ENCODE peak calls at places on chromosomes 11 and 22, in seven cellular contexts. M is NCI-H1105; I is HEK293T; Y is mesenchymal stem cell; E is activated naive CD8-positive, alpha-beta T cell treated with anti-CD3 and anti-CD28 coated beads, Interleukin-2, amount 50 U/mL, for 24 hours; U is T-helper 1 cell; R is brain microvascular endothelial cell. N is an unnamed sample.

GRCh38 chr11:67351275-67352005 is 1.9 kb downstream of the POLD4 start:
- DNase-seq in E (peak; percentile 70), Y (peak; percentile 80), U (peak; percentile 59), R (no peak), I (peak; percentile 84), M (peak; percentile 56), N (peak; percentile 70)

GRCh38 chr11:109870313-109870712 is 222.9 kb upstream of the ZC3H12C start:
- DNase-seq in U (no peak), M (no peak), Y (no peak), I (no peak), R (no peak), E (no peak), N (no peak)

GRCh38 chr11:121446752-121447156 is 5.4 kb upstream of the SORL1 start:
- DNase-seq in U (no peak), E (no peak), Y (peak; percentile 10), M (no peak), R (no peak), I (no peak), N (peak; percentile 34)

GRCh38 chr11:68924073-68924925 is 20.6 kb downstream of the IGHMBP2 start:
- DNase-seq in Y (no peak), M (no peak), E (no peak), U (no peak), R (no peak), I (no peak), N (no peak)

GRCh38 chr22:40239345-40239683 is 61.6 kb downstream of the TNRC6B start:
- DNase-seq in M (no peak), Y (no peak), E (no peak), U (no peak), R (no peak), I (no peak), N (no peak)

GRCh38 chr11:35151896-35152295 is 12.9 kb downstream of the CD44 start:
- DNase-seq in M (no peak), R (no peak), Y (no peak), E (no peak), I (no peak), U (no peak), N (no peak)

GRCh38 chr22:41525450-41526225 is 18.6 kb downstream of the POLR3H start:
- DNase-seq in Y (no peak), M (no peak), U (no peak), R (no peak), E (no peak), I (no peak), N (no peak)

GRCh38 chr11:64285885-64286800 is 495 bp downstream of the GPR137 start:
- DNase-seq in R (no peak), M (peak; percentile 24), I (no peak), Y (no peak), E (no peak), U (no peak), N (no peak)

GRCh38 chr11:116312560-116313340 is 460.0 kb downstream of the BUD13 start:
- DNase-seq in R (no peak), E (no peak), Y (no peak), U (no peak), M (peak; percentile 98), I (no peak), N (peak; percentile 7)

GRCh38 chr11:33988586-33989370 is 62.8 kb upstream of the CAPRIN1 start:
- DNase-seq in M (no peak), Y (no peak), E (no peak), I (no peak), U (no peak), R (no peak), N (no peak)

GRCh38 chr22:30252411-30253204 is 6.0 kb upstream of the LIF start:
- DNase-seq in E (no peak), M (no peak), I (no peak), R (no peak), U (no peak), Y (no peak), N (no peak)

GRCh38 chr11:114209904-114210303 is 86.3 kb upstream of the NNMT start:
- DNase-seq in I (no peak), U (no peak), E (no peak), M (no peak), Y (no peak), R (no peak), N (no peak)

GRCh38 chr11:112656772-112657428 is 304.3 kb upstream of the NCAM1 start:
- DNase-seq in E (no peak), M (no peak), R (peak; percentile 73), Y (no peak), U (no peak), I (no peak), N (no peak)

GRCh38 chr22:31945478-31945815 is 1.1 kb downstream of the YWHAH start:
- DNase-seq in Y (no peak), M (no peak), R (no peak), U (no peak), E (no peak), I (no peak), N (no peak)

GRCh38 chr11:111417011-111417765 is 38.1 kb upstream of the POU2AF1 start:
- DNase-seq in E (peak; percentile 36), I (no peak), U (no peak), M (no peak), R (no peak), Y (peak; percentile 53), N (no peak)

GRCh38 chr11:107916671-107917241 is 11.5 kb upstream of the RAB39A start:
- DNase-seq in E (peak; percentile 37), R (no peak), M (no peak), U (peak; percentile 5), Y (no peak), I (peak; percentile 72), N (peak; percentile 64)

GRCh38 chr22:36865346-36865745 is 4.5 kb downstream of the NCF4 start:
- DNase-seq in R (no peak), M (no peak), Y (no peak), I (no peak), U (no peak), E (no peak), N (no peak)

GRCh38 chr11:100908746-100909145 is 220.9 kb downstream of the PGR start:
- DNase-seq in U (no peak), E (no peak), Y (peak; percentile 50), R (peak; percentile 57), M (no peak), I (no peak), N (no peak)

GRCh38 chr22:37196539-37197450 is 8.7 kb upstream of the C1QTNF6 start:
- DNase-seq in U (no peak), R (no peak), Y (peak; percentile 82), E (no peak), M (no peak), I (no peak), N (peak; percentile 61)

N was measured in SK-MEL-5.